ENCODE peak calls at places on chromosomes 16 and 17, in four cellular contexts. P is HCT116, R is endodermal cell, Z is mesenchymal stem cell. W is an unnamed sample.
A peak's percentile ranks its signal among the peaks of the same experiment; 100 is the strongest.

GRCh38 chr17:35907691-35908090 is 22.9 kb downstream of the RDM1 start:
- DNase-seq in P (no peak), R (no peak), Z (no peak), W (no peak)

GRCh38 chr17:49035470-49036269 is 38.5 kb downstream of the IGF2BP1 start:
- DNase-seq in P (peak; percentile 82), R (peak; percentile 96), Z (peak; percentile 51), W (peak; percentile 50)

GRCh38 chr17:6575596-6575988 is 19.2 kb upstream of the PITPNM3 start:
- DNase-seq in P (no peak), R (no peak), Z (no peak), W (no peak)

GRCh38 chr16:30351586-30352419 is 3.3 kb downstream of the CD2BP2 start:
- DNase-seq in P (peak; percentile 39), R (no peak), Z (no peak), W (no peak)

GRCh38 chr17:53492532-53492931 is 330.2 kb upstream of the KIF2B start:
- DNase-seq in P (no peak), R (no peak), Z (no peak), W (no peak)

GRCh38 chr16:86252596-86252995 is 257.7 kb upstream of the FOXF1 start:
- DNase-seq in P (peak; percentile 42), R (peak; percentile 91), Z (peak; percentile 85), W (no peak)

GRCh38 chr17:31530391-31530990 is 139.0 kb downstream of the RAB11FIP4 start:
- DNase-seq in P (no peak), R (no peak), Z (no peak), W (no peak)

GRCh38 chr17:75571197-75571884 is 16.3 kb upstream of the MYO15B start:
- DNase-seq in P (no peak), R (peak; percentile 43), Z (peak; percentile 38), W (peak; percentile 20)

GRCh38 chr16:53864819-53865491 is 161.0 kb downstream of the FTO start:
- DNase-seq in P (peak; percentile 58), R (no peak), Z (peak; percentile 29), W (no peak)

GRCh38 chr17:19332371-19333131 is 30.0 kb downstream of the B9D1 start:
- DNase-seq in P (no peak), R (no peak), Z (no peak), W (peak; percentile 57)

GRCh38 chr17:61414141-61414935 is 14.7 kb downstream of the TBX2 start:
- DNase-seq in P (no peak), R (peak; percentile 51), Z (no peak), W (no peak)

GRCh38 chr16:70454221-70455034 is at the start of gene FCSK:
- DNase-seq in P (peak; percentile 50), R (peak; percentile 92), Z (peak; percentile 82), W (no peak)

GRCh38 chr17:42284566-42284965 is 3.7 kb upstream of the STAT5A start:
- DNase-seq in P (no peak), R (peak; percentile 40), Z (no peak), W (no peak)

GRCh38 chr16:72355561-72355960 is 183.6 kb upstream of the PMFBP1 start:
- DNase-seq in P (no peak), R (no peak), Z (no peak), W (no peak)

GRCh38 chr17:41223821-41224220 is 2.6 kb upstream of the KRTAP9-2 start:
- DNase-seq in P (no peak), R (no peak), Z (no peak), W (no peak)

DNA sequence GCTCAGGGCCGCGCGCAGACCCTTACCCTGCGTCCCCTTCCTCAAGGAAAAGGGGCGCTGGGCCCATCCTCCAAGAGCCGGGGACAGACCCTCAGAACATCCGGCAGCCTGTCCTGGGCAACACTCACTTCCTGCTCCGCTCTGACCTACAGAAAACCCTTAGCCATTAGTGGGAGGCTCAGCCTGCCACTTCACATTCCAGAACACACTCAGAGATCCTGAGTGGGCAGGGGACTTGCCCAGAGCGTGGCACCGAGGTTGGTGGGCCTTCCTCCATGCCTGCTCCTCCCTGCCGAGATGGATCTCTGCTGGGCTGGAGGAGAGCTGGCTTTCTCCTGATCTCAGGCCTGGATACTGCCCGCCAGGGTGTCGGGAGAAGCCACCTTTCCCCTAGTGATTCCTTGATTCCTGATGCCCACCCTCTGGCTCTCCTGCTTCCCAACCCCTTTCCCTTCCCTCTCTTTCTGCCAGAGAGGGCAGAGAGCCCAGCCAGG is 1.5 kb downstream of the SCARF1 start:
- DNase-seq in P (no peak), R (peak; percentile 69), Z (no peak), W (no peak)
- H3K27ac ChIP-seq in P (peak overlapping the region; percentile 73), R (no peak overlapping the region), Z (no peak overlapping the region), W (no peak overlapping the region)

DNA sequence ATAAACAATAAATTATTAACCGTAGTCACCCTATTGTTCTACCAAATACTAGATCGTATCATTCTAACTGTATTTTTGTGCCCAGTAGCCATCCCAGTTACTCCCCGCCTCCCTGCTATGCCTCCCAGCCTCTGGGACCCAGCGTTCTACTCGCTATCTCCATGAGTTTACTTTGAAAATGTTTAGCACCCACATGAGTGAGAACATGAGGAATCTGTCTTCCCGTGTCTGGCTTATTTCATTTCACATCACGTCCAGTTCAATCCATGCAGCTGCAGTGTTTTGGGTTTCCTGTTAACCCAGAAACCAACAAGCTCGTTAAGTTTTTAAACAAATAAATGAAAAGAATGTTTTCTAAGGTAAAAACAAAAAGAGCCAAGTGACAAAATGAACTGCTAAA is 82.1 kb downstream of the VPS53 start:
- DNase-seq in P (no peak), R (no peak), Z (peak; percentile 61), W (no peak)
- H3K27ac ChIP-seq in P (no peak overlapping the region), R (peak overlapping the region; percentile 88), Z (no peak overlapping the region), W (peak overlapping the region; percentile 97)

GRCh38 chr17:8140413-8141029 is 11.7 kb downstream of the PER1 start:
- DNase-seq in P (no peak), R (no peak), Z (no peak), W (no peak)
- H3K27ac ChIP-seq in P (peak overlapping the region; percentile 63), R (no peak overlapping the region), Z (no peak overlapping the region), W (no peak overlapping the region)

GRCh38 chr16:84594725-84595038 is 23.2 kb downstream of the COTL1 start:
- DNase-seq in P (no peak), R (no peak), Z (no peak), W (no peak)
- H3K27ac ChIP-seq in P (no peak overlapping the region), R (peak overlapping the region; percentile 61), Z (no peak overlapping the region), W (no peak overlapping the region)

GRCh38 chr17:38751803-38752118 is 780 bp upstream of the PSMB3 start:
- DNase-seq in P (peak; percentile 66), R (peak; percentile 97), Z (peak; percentile 94), W (peak; percentile 88)

GRCh38 chr17:38749222-38750043 is 1.3 kb upstream of the PCGF2 start:
- DNase-seq in P (peak; percentile 56), R (peak; percentile 96), Z (peak; percentile 68), W (peak; percentile 42)

GRCh38 chr17:38751144-38751802 is 1.3 kb upstream of the PSMB3 start:
- DNase-seq in P (no peak), R (peak; percentile 63), Z (no peak), W (no peak)

GRCh38 chr17:38750044-38750311 is 1.8 kb upstream of the PCGF2 start:
- DNase-seq in P (no peak), R (no peak), Z (no peak), W (no peak)

DNA sequence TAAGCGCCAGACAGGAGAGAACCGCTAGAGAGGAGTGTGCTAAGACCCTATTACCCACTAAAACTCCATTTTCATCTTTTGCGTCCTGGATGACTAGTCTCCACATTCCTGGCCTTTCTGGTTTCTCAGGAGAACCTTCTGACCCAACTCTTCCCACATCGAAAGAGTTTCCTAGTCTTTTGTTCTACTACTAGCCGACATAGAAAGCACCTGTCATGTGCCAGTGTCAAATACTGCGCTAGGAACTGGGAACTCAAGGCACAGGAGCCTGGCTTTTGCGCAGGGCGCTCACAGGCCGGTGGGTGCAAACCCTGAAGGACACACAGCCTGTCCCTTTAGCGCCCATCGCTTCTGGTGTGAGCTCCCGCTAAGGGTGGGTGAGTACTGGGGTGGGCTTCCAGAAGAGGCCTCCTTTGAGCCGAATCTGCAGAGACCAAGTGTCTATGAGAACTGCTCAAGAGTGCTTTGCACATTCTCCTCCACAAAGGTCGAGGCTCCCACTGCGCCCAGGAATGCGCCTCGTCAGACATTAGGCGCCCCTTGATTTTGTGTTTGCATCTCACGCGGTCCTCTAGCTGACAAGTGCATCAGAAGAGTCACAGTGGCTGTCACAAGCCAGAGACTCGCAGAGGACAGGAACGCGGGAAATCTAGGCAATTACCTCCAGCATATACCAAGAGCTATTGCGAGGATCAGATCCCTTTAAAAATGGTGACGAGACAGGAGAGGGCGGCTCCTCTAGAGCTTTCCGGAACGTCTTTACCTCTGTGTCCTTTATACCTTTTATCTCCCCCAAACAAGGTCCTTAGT is 2.0 kb upstream of the PSMB3 start:
- DNase-seq in P (no peak), R (peak; percentile 84), Z (peak; percentile 53), W (peak; percentile 66)
- H3K27ac ChIP-seq in P (peak overlapping the region; percentile 100), R (peak overlapping the region; percentile 70), Z (no peak overlapping the region), W (no peak overlapping the region)

DNA sequence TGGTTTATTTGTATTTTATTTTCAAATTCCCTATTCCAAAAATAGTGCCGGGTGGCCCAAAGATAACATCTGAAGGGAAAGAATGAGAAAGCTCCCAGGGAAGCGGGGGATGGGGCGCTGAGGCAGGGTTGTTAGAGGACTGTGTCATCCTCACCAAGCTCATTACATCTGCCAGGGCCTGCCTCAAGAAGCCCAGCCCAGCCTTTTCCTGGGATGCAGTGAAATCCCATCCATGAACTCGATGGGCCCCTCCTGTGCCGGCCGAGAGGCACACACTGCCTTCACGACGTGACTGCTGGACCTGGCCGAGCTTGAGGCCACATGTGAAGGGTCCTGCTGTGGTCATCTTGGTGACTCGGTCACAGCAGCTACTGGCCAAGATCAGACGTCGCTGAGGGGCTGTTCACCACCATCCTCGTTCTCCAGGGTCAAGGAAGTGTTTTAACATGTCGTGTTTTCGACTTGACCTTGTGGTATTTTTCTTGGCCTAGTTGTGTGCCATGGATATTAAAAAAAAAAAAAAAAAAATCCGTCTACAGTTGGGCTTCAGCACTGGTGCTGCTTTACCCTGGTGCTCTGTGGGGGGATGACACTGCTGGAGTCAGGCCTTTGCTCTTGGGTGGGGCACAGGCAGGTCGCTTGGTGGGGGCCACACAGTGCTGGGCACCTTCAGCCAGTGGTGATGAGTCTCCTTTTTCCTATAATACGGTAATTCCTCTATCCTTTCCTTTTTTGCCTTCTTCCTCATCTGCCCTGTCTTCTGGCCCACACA is 4.9 kb downstream of the TIMM22 start:
- DNase-seq in P (no peak), R (no peak), Z (peak; percentile 79), W (no peak)
- H3K27ac ChIP-seq in P (no peak overlapping the region), R (no peak overlapping the region), Z (peak overlapping the region; percentile 71), W (no peak overlapping the region)

GRCh38 chr16:83418565-83418964 is 389.2 kb upstream of the HSBP1 start:
- DNase-seq in P (no peak), R (no peak), Z (no peak), W (no peak)
- H3K27ac ChIP-seq in P (no peak overlapping the region), R (no peak overlapping the region), Z (no peak overlapping the region), W (no peak overlapping the region)

GRCh38 chr16:81861503-81861902 is 82.4 kb downstream of the PLCG2 start:
- DNase-seq in P (no peak), R (no peak), Z (no peak), W (no peak)
- H3K27ac ChIP-seq in P (no peak overlapping the region), R (no peak overlapping the region), Z (no peak overlapping the region), W (no peak overlapping the region)